ENCODE peak calls at places on chromosomes 2 and 18, in nine cellular contexts. G is smooth muscle cell of the brain vasculature; O is mesenteric fat pad; C is renal cortical epithelial cell; L is HS-5; Y is substantia nigra; B is GM04503; E is lung; I is activated T-cell treated with anti-CD3 and anti-CD28 coated beads, Interleukin-2, amount 50 U/mL, for 72 hours. Z is an unnamed sample.

GRCh38 chr18:49728542-49728941 is 84.8 kb downstream of the ACAA2 start:
- DNase-seq in E (peak), Y (peak), C (peak), G (no peak), L (no peak), I (peak), O (no peak), B (no peak), Z (no peak)

GRCh38 chr2:35410431-35411061 is 945.0 kb upstream of the CRIM1 start:
- DNase-seq in I (peak), E (peak), L (peak), C (peak), B (no peak), G (no peak), Y (peak), O (no peak), Z (peak)

GRCh38 chr2:67825476-67825875 is 237.3 kb downstream of the C1D start:
- DNase-seq in I (no peak), G (no peak), L (no peak), E (no peak), O (no peak), B (no peak), C (peak), Y (no peak), Z (peak)

GRCh38 chr2:69017876-69018275 is 4.9 kb downstream of the ANTXR1 start:
- DNase-seq in B (no peak), L (no peak), E (no peak), Y (no peak), G (no peak), O (no peak), C (no peak), I (no peak), Z (no peak)

GRCh38 chr2:68715353-68716041 is 19.1 kb upstream of the ARHGAP25 start:
- DNase-seq in I (peak), O (no peak), G (peak), Y (no peak), C (peak), L (no peak), B (no peak), E (peak), Z (no peak)

GRCh38 chr2:187155472-187155871 is 292.6 kb downstream of the CALCRL start:
- DNase-seq in L (no peak), O (no peak), I (no peak), B (no peak), E (no peak), G (no peak), C (no peak), Y (no peak), Z (no peak)

GRCh38 chr2:104332733-104333132 is 521.2 kb upstream of the POU3F3 start:
- DNase-seq in I (no peak), B (no peak), O (no peak), E (no peak), G (no peak), C (peak), L (peak), Y (no peak), Z (no peak)

GRCh38 chr2:6506311-6507258 is 359.1 kb downstream of the CMPK2 start:
- DNase-seq in O (no peak), G (no peak), B (no peak), I (no peak), C (peak), L (no peak), E (no peak), Y (no peak), Z (peak)

GRCh38 chr2:181196401-181196800 is 216.0 kb downstream of the UBE2E3 start:
- DNase-seq in C (no peak), L (no peak), O (no peak), I (no peak), E (no peak), B (no peak), Y (no peak), G (no peak), Z (no peak)

GRCh38 chr2:61255580-61256437 is 93.8 kb downstream of the C2orf74 start:
- DNase-seq in G (no peak), B (peak), Y (no peak), C (peak), O (no peak), L (peak), E (no peak), I (no peak), Z (peak)

GRCh38 chr18:59516356-59517155 is 157.5 kb upstream of the LMAN1 start:
- DNase-seq in L (peak), E (peak), O (no peak), C (peak), G (no peak), B (peak), I (no peak), Y (no peak), Z (peak)

GRCh38 chr2:177143444-177143843 is 69.2 kb upstream of the HNRNPA3 start:
- DNase-seq in B (peak), O (no peak), G (no peak), L (peak), Y (no peak), E (no peak), C (peak), I (no peak), Z (peak)

GRCh38 chr18:41643427-41643826 is 311.6 kb upstream of the PIK3C3 start:
- DNase-seq in O (no peak), L (peak), B (no peak), E (no peak), G (no peak), C (no peak), I (no peak), Y (no peak), Z (no peak)

GRCh38 chr2:95018861-95019550 is 6.5 kb upstream of the MAL start:
- DNase-seq in O (no peak), B (no peak), I (no peak), C (peak), E (peak), Y (no peak), L (no peak), G (no peak), Z (no peak)

GRCh38 chr2:224008702-224009261 is 30.3 kb downstream of the SERPINE2 start:
- DNase-seq in I (no peak), L (no peak), C (no peak), B (no peak), Y (no peak), E (no peak), O (no peak), G (no peak), Z (no peak)

GRCh38 chr2:174016447-174016846 is 51.3 kb upstream of the SP3 start:
- DNase-seq in Y (no peak), E (no peak), L (no peak), G (no peak), O (no peak), C (no peak), B (no peak), I (no peak), Z (no peak)

GRCh38 chr2:1488851-1489250 is 75.6 kb downstream of the TPO start:
- DNase-seq in G (no peak), E (peak), O (peak), I (no peak), C (no peak), L (no peak), Y (no peak), B (no peak), Z (no peak)

GRCh38 chr2:46487667-46488333 is 8.4 kb downstream of the TMEM247 start:
- DNase-seq in Y (no peak), O (no peak), I (no peak), B (peak), L (peak), C (peak), E (peak), G (no peak), Z (no peak)

GRCh38 chr2:113980946-113981345 is 91.1 kb downstream of the ACTR3 start:
- DNase-seq in O (no peak), B (no peak), E (no peak), I (no peak), C (no peak), Y (no peak), L (no peak), G (no peak), Z (peak)

GRCh38 chr2:198913394-198914152 is 544.2 kb downstream of the SATB2 start:
- DNase-seq in L (no peak), G (no peak), Y (no peak), B (peak), E (no peak), I (no peak), C (no peak), O (no peak), Z (no peak)